ENCODE peak calls at places on chromosome 17, in four cellular contexts. One of them, this sample, is unnamed.

GRCh38 chr17:79631640-79632431 is 21.0 kb upstream of the RBFOX3 start:
- DNase-seq in OCI-LY7: no peak
- DNase-seq in EH: no peak
- DNase-seq in NCI-H460: no peak
- DNase-seq in this sample: no peak

GRCh38 chr17:76868669-76869208 is 535 bp downstream of the MGAT5B start:
- DNase-seq in OCI-LY7: no peak
- DNase-seq in EH: peak; percentile 14
- DNase-seq in NCI-H460: no peak
- DNase-seq in this sample: no peak

GRCh38 chr17:48722924-48723554 is at the start of gene PRAC2:
- DNase-seq in OCI-LY7: no peak
- DNase-seq in EH: no peak
- DNase-seq in NCI-H460: no peak
- DNase-seq in this sample: no peak

GRCh38 chr17:29412780-29413565 is 22.8 kb downstream of the TAOK1 start:
- DNase-seq in OCI-LY7: no peak
- DNase-seq in EH: peak; percentile 97
- DNase-seq in NCI-H460: no peak
- DNase-seq in this sample: peak; percentile 95

GRCh38 chr17:60926466-60927183 is 249.0 kb downstream of the BCAS3 start:
- DNase-seq in OCI-LY7: no peak
- DNase-seq in EH: peak; percentile 32
- DNase-seq in NCI-H460: no peak
- DNase-seq in this sample: no peak

GRCh38 chr17:58535431-58535830 is 21.0 kb upstream of the MTMR4 start:
- DNase-seq in OCI-LY7: no peak
- DNase-seq in EH: peak; percentile 68
- DNase-seq in NCI-H460: no peak
- DNase-seq in this sample: peak; percentile 57

GRCh38 chr17:61492759-61493526 is 40.7 kb downstream of the TBX4 start:
- DNase-seq in OCI-LY7: no peak
- DNase-seq in EH: peak; percentile 97
- DNase-seq in NCI-H460: no peak
- DNase-seq in this sample: peak; percentile 84

GRCh38 chr17:76268991-76269981 is 4.1 kb downstream of the UBALD2 start:
- DNase-seq in OCI-LY7: peak; percentile 45
- DNase-seq in EH: no peak
- DNase-seq in NCI-H460: no peak
- DNase-seq in this sample: no peak

GRCh38 chr17:78300962-78301820 is 58.7 kb downstream of the SOCS3 start:
- DNase-seq in OCI-LY7: no peak
- DNase-seq in EH: peak; percentile 80
- DNase-seq in NCI-H460: no peak
- DNase-seq in this sample: no peak

GRCh38 chr17:29835438-29836351 is 94.3 kb downstream of the SSH2 start:
- DNase-seq in OCI-LY7: no peak
- DNase-seq in EH: peak; percentile 71
- DNase-seq in NCI-H460: no peak
- DNase-seq in this sample: peak; percentile 52

This sample was measured in AG10803.